ENCODE peak calls at places on chromosomes 1 and 21, in eight cellular contexts. One of them, this sample, is unnamed.

GRCh38 chr1:172678990-172679772 is 20.3 kb downstream of the FASLG start:
- DNase-seq in GM13976: no peak
- DNase-seq in RCC 7860: no peak
- DNase-seq in GM03348: no peak
- DNase-seq in HL-60: no peak
- DNase-seq in GM13977: no peak
- DNase-seq in stimulated activated CD8-positive, alpha-beta memory T cell treated with anti-CD3 and anti-CD28 coated beads, Interleukin-15, amount 100 ng/mL, for 24 hours: no peak
- DNase-seq in NCI-H1105: no peak
- DNase-seq in this sample: no peak

GRCh38 chr1:3900969-3901529 is 977 bp upstream of the C1orf174 start:
- DNase-seq in HL-60: peak; percentile 95
- DNase-seq in GM03348: peak; percentile 100
- DNase-seq in GM13977: peak; percentile 98
- DNase-seq in RCC 7860: peak; percentile 89
- DNase-seq in stimulated activated CD8-positive, alpha-beta memory T cell treated with anti-CD3 and anti-CD28 coated beads, Interleukin-15, amount 100 ng/mL, for 24 hours: peak; percentile 71
- DNase-seq in NCI-H1105: peak; percentile 45
- DNase-seq in GM13976: peak; percentile 98
- DNase-seq in this sample: peak; percentile 96

GRCh38 chr1:213984387-213985180 is 3.2 kb upstream of the PROX1 start:
- DNase-seq in GM03348: no peak
- DNase-seq in stimulated activated CD8-positive, alpha-beta memory T cell treated with anti-CD3 and anti-CD28 coated beads, Interleukin-15, amount 100 ng/mL, for 24 hours: no peak
- DNase-seq in NCI-H1105: peak; percentile 37
- DNase-seq in HL-60: no peak
- DNase-seq in RCC 7860: no peak
- DNase-seq in GM13977: no peak
- DNase-seq in GM13976: no peak
- DNase-seq in this sample: no peak

GRCh38 chr1:43747736-43748135 is 40.4 kb downstream of the ST3GAL3 start:
- DNase-seq in GM13976: no peak
- DNase-seq in HL-60: no peak
- DNase-seq in RCC 7860: no peak
- DNase-seq in stimulated activated CD8-positive, alpha-beta memory T cell treated with anti-CD3 and anti-CD28 coated beads, Interleukin-15, amount 100 ng/mL, for 24 hours: no peak
- DNase-seq in GM03348: no peak
- DNase-seq in NCI-H1105: no peak
- DNase-seq in GM13977: no peak
- DNase-seq in this sample: no peak

GRCh38 chr21:25500598-25500997 is 106.7 kb downstream of the MRPL39 start:
- DNase-seq in stimulated activated CD8-positive, alpha-beta memory T cell treated with anti-CD3 and anti-CD28 coated beads, Interleukin-15, amount 100 ng/mL, for 24 hours: no peak
- DNase-seq in GM13976: no peak
- DNase-seq in NCI-H1105: no peak
- DNase-seq in RCC 7860: no peak
- DNase-seq in GM03348: no peak
- DNase-seq in HL-60: no peak
- DNase-seq in GM13977: no peak
- DNase-seq in this sample: no peak

GRCh38 chr21:45598109-45598508 is 45.4 kb upstream of the PCBP3 start:
- DNase-seq in GM13977: no peak
- DNase-seq in HL-60: no peak
- DNase-seq in NCI-H1105: no peak
- DNase-seq in stimulated activated CD8-positive, alpha-beta memory T cell treated with anti-CD3 and anti-CD28 coated beads, Interleukin-15, amount 100 ng/mL, for 24 hours: no peak
- DNase-seq in GM03348: no peak
- DNase-seq in RCC 7860: no peak
- DNase-seq in GM13976: no peak
- DNase-seq in this sample: no peak

GRCh38 chr1:197778326-197778922 is 3.1 kb upstream of the DENND1B start:
- DNase-seq in NCI-H1105: no peak
- DNase-seq in GM03348: no peak
- DNase-seq in RCC 7860: no peak
- DNase-seq in HL-60: no peak
- DNase-seq in GM13977: no peak
- DNase-seq in GM13976: no peak
- DNase-seq in stimulated activated CD8-positive, alpha-beta memory T cell treated with anti-CD3 and anti-CD28 coated beads, Interleukin-15, amount 100 ng/mL, for 24 hours: no peak
- DNase-seq in this sample: no peak

GRCh38 chr1:38433097-38433722 is 386.6 kb upstream of the POU3F1 start:
- DNase-seq in GM13976: no peak
- DNase-seq in stimulated activated CD8-positive, alpha-beta memory T cell treated with anti-CD3 and anti-CD28 coated beads, Interleukin-15, amount 100 ng/mL, for 24 hours: no peak
- DNase-seq in HL-60: no peak
- DNase-seq in NCI-H1105: no peak
- DNase-seq in RCC 7860: no peak
- DNase-seq in GM03348: no peak
- DNase-seq in GM13977: no peak
- DNase-seq in this sample: no peak

GRCh38 chr1:100959502-100960060 is 63.7 kb downstream of the SLC30A7 start:
- DNase-seq in RCC 7860: no peak
- DNase-seq in GM03348: no peak
- DNase-seq in GM13977: no peak
- DNase-seq in NCI-H1105: no peak
- DNase-seq in stimulated activated CD8-positive, alpha-beta memory T cell treated with anti-CD3 and anti-CD28 coated beads, Interleukin-15, amount 100 ng/mL, for 24 hours: no peak
- DNase-seq in HL-60: no peak
- DNase-seq in GM13976: no peak
- DNase-seq in this sample: peak; percentile 9

GRCh38 chr21:46322351-46323226 is 1.1 kb downstream of the C21orf58 start:
- DNase-seq in stimulated activated CD8-positive, alpha-beta memory T cell treated with anti-CD3 and anti-CD28 coated beads, Interleukin-15, amount 100 ng/mL, for 24 hours: no peak
- DNase-seq in GM13976: no peak
- DNase-seq in RCC 7860: no peak
- DNase-seq in HL-60: no peak
- DNase-seq in GM03348: peak; percentile 50
- DNase-seq in GM13977: no peak
- DNase-seq in NCI-H1105: no peak
- DNase-seq in this sample: peak; percentile 15

GRCh38 chr1:234371414-234371813 is 1.8 kb upstream of the COA6 start:
- DNase-seq in RCC 7860: no peak
- DNase-seq in stimulated activated CD8-positive, alpha-beta memory T cell treated with anti-CD3 and anti-CD28 coated beads, Interleukin-15, amount 100 ng/mL, for 24 hours: no peak
- DNase-seq in GM03348: no peak
- DNase-seq in NCI-H1105: no peak
- DNase-seq in GM13976: no peak
- DNase-seq in GM13977: no peak
- DNase-seq in HL-60: no peak
- DNase-seq in this sample: peak; percentile 5

GRCh38 chr1:234454910-234455309 is 24.1 kb downstream of the TARBP1 start:
- DNase-seq in GM13976: no peak
- DNase-seq in NCI-H1105: no peak
- DNase-seq in RCC 7860: no peak
- DNase-seq in GM13977: no peak
- DNase-seq in stimulated activated CD8-positive, alpha-beta memory T cell treated with anti-CD3 and anti-CD28 coated beads, Interleukin-15, amount 100 ng/mL, for 24 hours: no peak
- DNase-seq in GM03348: no peak
- DNase-seq in HL-60: no peak
- DNase-seq in this sample: no peak

GRCh38 chr1:203598736-203599135 is 27.9 kb upstream of the ATP2B4 start:
- DNase-seq in GM13976: no peak
- DNase-seq in GM03348: no peak
- DNase-seq in HL-60: no peak
- DNase-seq in stimulated activated CD8-positive, alpha-beta memory T cell treated with anti-CD3 and anti-CD28 coated beads, Interleukin-15, amount 100 ng/mL, for 24 hours: no peak
- DNase-seq in NCI-H1105: no peak
- DNase-seq in RCC 7860: no peak
- DNase-seq in GM13977: no peak
- DNase-seq in this sample: no peak

GRCh38 chr1:152427458-152427857 is 13.4 kb upstream of the CRNN start:
- DNase-seq in stimulated activated CD8-positive, alpha-beta memory T cell treated with anti-CD3 and anti-CD28 coated beads, Interleukin-15, amount 100 ng/mL, for 24 hours: no peak
- DNase-seq in GM13976: no peak
- DNase-seq in NCI-H1105: no peak
- DNase-seq in HL-60: no peak
- DNase-seq in GM13977: no peak
- DNase-seq in GM03348: no peak
- DNase-seq in RCC 7860: no peak
- DNase-seq in this sample: no peak

GRCh38 chr1:234499119-234500039 is 20.4 kb upstream of the TARBP1 start:
- DNase-seq in NCI-H1105: peak; percentile 47
- DNase-seq in stimulated activated CD8-positive, alpha-beta memory T cell treated with anti-CD3 and anti-CD28 coated beads, Interleukin-15, amount 100 ng/mL, for 24 hours: peak; percentile 70
- DNase-seq in GM03348: peak; percentile 88
- DNase-seq in RCC 7860: peak; percentile 70
- DNase-seq in HL-60: peak; percentile 89
- DNase-seq in GM13976: peak; percentile 75
- DNase-seq in GM13977: peak; percentile 55
- DNase-seq in this sample: peak; percentile 96

GRCh38 chr1:212791261-212791675 is 309 bp downstream of the NSL1 start:
- DNase-seq in RCC 7860: peak; percentile 61
- DNase-seq in GM03348: peak; percentile 88
- DNase-seq in GM13977: peak; percentile 53
- DNase-seq in GM13976: no peak
- DNase-seq in stimulated activated CD8-positive, alpha-beta memory T cell treated with anti-CD3 and anti-CD28 coated beads, Interleukin-15, amount 100 ng/mL, for 24 hours: no peak
- DNase-seq in HL-60: peak; percentile 75
- DNase-seq in NCI-H1105: no peak
- DNase-seq in this sample: peak; percentile 90

GRCh38 chr1:36419569-36419968 is 21.9 kb upstream of the LSM10 start:
- DNase-seq in HL-60: no peak
- DNase-seq in stimulated activated CD8-positive, alpha-beta memory T cell treated with anti-CD3 and anti-CD28 coated beads, Interleukin-15, amount 100 ng/mL, for 24 hours: no peak
- DNase-seq in GM13977: no peak
- DNase-seq in NCI-H1105: no peak
- DNase-seq in GM13976: no peak
- DNase-seq in RCC 7860: no peak
- DNase-seq in GM03348: no peak
- DNase-seq in this sample: peak; percentile 44

GRCh38 chr1:226882187-226882586 is 11.8 kb downstream of the PSEN2 start:
- DNase-seq in GM13977: no peak
- DNase-seq in stimulated activated CD8-positive, alpha-beta memory T cell treated with anti-CD3 and anti-CD28 coated beads, Interleukin-15, amount 100 ng/mL, for 24 hours: no peak
- DNase-seq in NCI-H1105: peak; percentile 5
- DNase-seq in GM13976: no peak
- DNase-seq in RCC 7860: no peak
- DNase-seq in HL-60: no peak
- DNase-seq in GM03348: no peak
- DNase-seq in this sample: no peak

GRCh38 chr1:109929170-109929569 is 18.5 kb downstream of the CSF1 start:
- DNase-seq in GM03348: no peak
- DNase-seq in RCC 7860: no peak
- DNase-seq in stimulated activated CD8-positive, alpha-beta memory T cell treated with anti-CD3 and anti-CD28 coated beads, Interleukin-15, amount 100 ng/mL, for 24 hours: no peak
- DNase-seq in GM13977: no peak
- DNase-seq in GM13976: no peak
- DNase-seq in HL-60: no peak
- DNase-seq in NCI-H1105: no peak
- DNase-seq in this sample: no peak

GRCh38 chr1:9319789-9320519 is 27.3 kb downstream of the SPSB1 start:
- DNase-seq in GM03348: no peak
- DNase-seq in HL-60: no peak
- DNase-seq in stimulated activated CD8-positive, alpha-beta memory T cell treated with anti-CD3 and anti-CD28 coated beads, Interleukin-15, amount 100 ng/mL, for 24 hours: no peak
- DNase-seq in GM13977: no peak
- DNase-seq in GM13976: no peak
- DNase-seq in RCC 7860: no peak
- DNase-seq in NCI-H1105: no peak
- DNase-seq in this sample: no peak

GRCh38 chr1:65694933-65695332 is 97.8 kb upstream of the PDE4B start:
- DNase-seq in stimulated activated CD8-positive, alpha-beta memory T cell treated with anti-CD3 and anti-CD28 coated beads, Interleukin-15, amount 100 ng/mL, for 24 hours: no peak
- DNase-seq in HL-60: no peak
- DNase-seq in NCI-H1105: no peak
- DNase-seq in GM13977: no peak
- DNase-seq in RCC 7860: no peak
- DNase-seq in GM13976: no peak
- DNase-seq in GM03348: no peak
- DNase-seq in this sample: no peak

GRCh38 chr1:216015116-216015515 is 408.1 kb downstream of the USH2A start:
- DNase-seq in RCC 7860: peak; percentile 24
- DNase-seq in GM13976: no peak
- DNase-seq in GM03348: no peak
- DNase-seq in HL-60: no peak
- DNase-seq in NCI-H1105: no peak
- DNase-seq in GM13977: no peak
- DNase-seq in stimulated activated CD8-positive, alpha-beta memory T cell treated with anti-CD3 and anti-CD28 coated beads, Interleukin-15, amount 100 ng/mL, for 24 hours: no peak
- DNase-seq in this sample: no peak

GRCh38 chr1:41618066-41618825 is 133.8 kb upstream of the EDN2 start:
- DNase-seq in GM13977: no peak
- DNase-seq in NCI-H1105: no peak
- DNase-seq in HL-60: peak; percentile 12
- DNase-seq in stimulated activated CD8-positive, alpha-beta memory T cell treated with anti-CD3 and anti-CD28 coated beads, Interleukin-15, amount 100 ng/mL, for 24 hours: no peak
- DNase-seq in RCC 7860: no peak
- DNase-seq in GM03348: no peak
- DNase-seq in GM13976: no peak
- DNase-seq in this sample: peak; percentile 74

GRCh38 chr1:225373155-225373554 is 54.7 kb downstream of the LBR start:
- DNase-seq in RCC 7860: no peak
- DNase-seq in GM13976: no peak
- DNase-seq in HL-60: no peak
- DNase-seq in GM13977: no peak
- DNase-seq in GM03348: no peak
- DNase-seq in stimulated activated CD8-positive, alpha-beta memory T cell treated with anti-CD3 and anti-CD28 coated beads, Interleukin-15, amount 100 ng/mL, for 24 hours: no peak
- DNase-seq in NCI-H1105: no peak
- DNase-seq in this sample: no peak

GRCh38 chr1:7290971-7291970 is 479.8 kb upstream of the VAMP3 start:
- DNase-seq in RCC 7860: no peak
- DNase-seq in stimulated activated CD8-positive, alpha-beta memory T cell treated with anti-CD3 and anti-CD28 coated beads, Interleukin-15, amount 100 ng/mL, for 24 hours: no peak
- DNase-seq in HL-60: no peak
- DNase-seq in GM13977: no peak
- DNase-seq in GM03348: peak; percentile 62
- DNase-seq in NCI-H1105: no peak
- DNase-seq in GM13976: no peak
- DNase-seq in this sample: peak; percentile 91

GRCh38 chr1:43243299-43243698 is 26.5 kb upstream of the TMEM125 start:
- DNase-seq in HL-60: no peak
- DNase-seq in RCC 7860: no peak
- DNase-seq in GM13976: no peak
- DNase-seq in NCI-H1105: no peak
- DNase-seq in GM13977: no peak
- DNase-seq in GM03348: no peak
- DNase-seq in stimulated activated CD8-positive, alpha-beta memory T cell treated with anti-CD3 and anti-CD28 coated beads, Interleukin-15, amount 100 ng/mL, for 24 hours: no peak
- DNase-seq in this sample: no peak

GRCh38 chr1:202135221-202135721 is 9.3 kb downstream of the ARL8A start:
- DNase-seq in GM13976: peak; percentile 90
- DNase-seq in RCC 7860: peak; percentile 57
- DNase-seq in NCI-H1105: peak; percentile 69
- DNase-seq in HL-60: peak; percentile 36
- DNase-seq in GM13977: peak; percentile 93
- DNase-seq in GM03348: peak; percentile 92
- DNase-seq in stimulated activated CD8-positive, alpha-beta memory T cell treated with anti-CD3 and anti-CD28 coated beads, Interleukin-15, amount 100 ng/mL, for 24 hours: no peak
- DNase-seq in this sample: peak; percentile 53

GRCh38 chr1:7576946-7577657 is 194.0 kb upstream of the VAMP3 start:
- DNase-seq in GM03348: peak; percentile 48
- DNase-seq in GM13977: no peak
- DNase-seq in NCI-H1105: no peak
- DNase-seq in GM13976: no peak
- DNase-seq in stimulated activated CD8-positive, alpha-beta memory T cell treated with anti-CD3 and anti-CD28 coated beads, Interleukin-15, amount 100 ng/mL, for 24 hours: no peak
- DNase-seq in HL-60: no peak
- DNase-seq in RCC 7860: no peak
- DNase-seq in this sample: no peak

GRCh38 chr1:218397752-218398339 is 52.7 kb downstream of the TGFB2 start:
- DNase-seq in GM03348: peak; percentile 26
- DNase-seq in HL-60: no peak
- DNase-seq in stimulated activated CD8-positive, alpha-beta memory T cell treated with anti-CD3 and anti-CD28 coated beads, Interleukin-15, amount 100 ng/mL, for 24 hours: no peak
- DNase-seq in GM13977: no peak
- DNase-seq in GM13976: no peak
- DNase-seq in RCC 7860: peak; percentile 100
- DNase-seq in NCI-H1105: no peak
- DNase-seq in this sample: no peak

GRCh38 chr1:47411441-47411840 is 4.6 kb upstream of the FOXE3 start:
- DNase-seq in stimulated activated CD8-positive, alpha-beta memory T cell treated with anti-CD3 and anti-CD28 coated beads, Interleukin-15, amount 100 ng/mL, for 24 hours: no peak
- DNase-seq in HL-60: no peak
- DNase-seq in RCC 7860: peak; percentile 29
- DNase-seq in NCI-H1105: no peak
- DNase-seq in GM03348: peak; percentile 58
- DNase-seq in GM13976: no peak
- DNase-seq in GM13977: no peak
- DNase-seq in this sample: no peak

GRCh38 chr1:167066333-167067122 is 23.6 kb downstream of the GPA33 start:
- DNase-seq in NCI-H1105: peak; percentile 73
- DNase-seq in HL-60: no peak
- DNase-seq in GM03348: peak; percentile 95
- DNase-seq in GM13976: peak; percentile 91
- DNase-seq in stimulated activated CD8-positive, alpha-beta memory T cell treated with anti-CD3 and anti-CD28 coated beads, Interleukin-15, amount 100 ng/mL, for 24 hours: peak; percentile 81
- DNase-seq in RCC 7860: peak; percentile 25
- DNase-seq in GM13977: peak; percentile 86
- DNase-seq in this sample: peak; percentile 26

GRCh38 chr1:219660666-219661463 is 48.0 kb upstream of the ZC3H11B start:
- DNase-seq in HL-60: peak; percentile 71
- DNase-seq in RCC 7860: peak; percentile 53
- DNase-seq in stimulated activated CD8-positive, alpha-beta memory T cell treated with anti-CD3 and anti-CD28 coated beads, Interleukin-15, amount 100 ng/mL, for 24 hours: no peak
- DNase-seq in NCI-H1105: no peak
- DNase-seq in GM13977: peak; percentile 46
- DNase-seq in GM03348: peak; percentile 86
- DNase-seq in GM13976: peak; percentile 44
- DNase-seq in this sample: peak; percentile 91

GRCh38 chr1:208257326-208257725 is 13.1 kb upstream of the PLXNA2 start:
- DNase-seq in HL-60: no peak
- DNase-seq in GM03348: no peak
- DNase-seq in GM13976: no peak
- DNase-seq in NCI-H1105: no peak
- DNase-seq in GM13977: no peak
- DNase-seq in RCC 7860: no peak
- DNase-seq in stimulated activated CD8-positive, alpha-beta memory T cell treated with anti-CD3 and anti-CD28 coated beads, Interleukin-15, amount 100 ng/mL, for 24 hours: no peak
- DNase-seq in this sample: no peak

This sample was measured in fibroblast of gingiva.